ENCODE peak calls at places on chromosomes 6 and 20, in four cellular contexts. X is HepG2, L is H1, U is GM12878. I is an unnamed sample.

GRCh38 chr6:130132286-130132701 is 90.5 kb downstream of the SAMD3 start:
- DNase-seq in U (no peak), X (no peak), L (no peak), I (no peak)

GRCh38 chr6:67663105-67663895 is 971.8 kb upstream of the ADGRB3 start:
- DNase-seq in X (no peak), U (no peak), L (no peak), I (no peak)

GRCh38 chr20:24785141-24785924 is 163.7 kb upstream of the CST7 start:
- DNase-seq in U (no peak), X (no peak), L (no peak), I (no peak)

GRCh38 chr6:141682391-141682790 is 450.3 kb upstream of the GJE1 start:
- DNase-seq in U (no peak), X (no peak), L (no peak), I (no peak)

GRCh38 chr6:80454197-80454596 is 347.7 kb downstream of the BCKDHB start:
- DNase-seq in L (no peak), X (no peak), U (peak; percentile 27), I (no peak)

GRCh38 chr6:82006027-82006738 is 241.4 kb downstream of the IBTK start:
- DNase-seq in X (peak; percentile 57), U (no peak), L (peak; percentile 46), I (no peak)

GRCh38 chr6:52603000-52603795 is 26.3 kb upstream of the TRAM2 start:
- DNase-seq in U (no peak), X (no peak), L (no peak), I (no peak)

GRCh38 chr20:11451793-11452291 is 465.9 kb upstream of the BTBD3 start:
- DNase-seq in X (no peak), U (no peak), L (no peak), I (no peak)

GRCh38 chr20:2261105-2261504 is 34.7 kb upstream of the TGM3 start:
- DNase-seq in L (no peak), U (no peak), X (peak; percentile 73), I (no peak)

GRCh38 chr20:58096880-58097813 is 131.3 kb downstream of the ANKRD60 start:
- DNase-seq in U (no peak), L (peak; percentile 26), X (no peak), I (no peak)

GRCh38 chr20:53126185-53126584 is 154.0 kb downstream of the TSHZ2 start:
- DNase-seq in L (no peak), U (no peak), X (no peak), I (no peak)

GRCh38 chr6:11496152-11497060 is 41.1 kb upstream of the TMEM170B start:
- DNase-seq in U (peak; percentile 84), X (peak; percentile 91), L (peak; percentile 62), I (peak; percentile 63)

GRCh38 chr6:27752038-27752885 is 159.9 kb downstream of the OR2B2 start:
- DNase-seq in U (peak; percentile 68), L (peak; percentile 73), X (peak; percentile 89), I (no peak)

GRCh38 chr20:63392465-63393365 is 31.6 kb upstream of the CHRNA4 start:
- DNase-seq in L (no peak), X (no peak), U (no peak), I (no peak)

GRCh38 chr6:168252267-168252666 is 67.3 kb downstream of the DACT2 start:
- DNase-seq in X (no peak), U (no peak), L (no peak), I (no peak)

GRCh38 chr6:84392292-84392691 is 164.8 kb upstream of the CEP162 start:
- DNase-seq in L (no peak), U (no peak), X (no peak), I (no peak)

GRCh38 chr20:15699431-15700146 is 873.7 kb downstream of the KIF16B start:
- DNase-seq in U (no peak), L (peak; percentile 59), X (no peak), I (no peak)

GRCh38 chr20:15705975-15706374 is 867.3 kb downstream of the KIF16B start:
- DNase-seq in U (no peak), L (no peak), X (no peak), I (no peak)

GRCh38 chr20:15703171-15703911 is 869.9 kb downstream of the KIF16B start:
- DNase-seq in X (peak; percentile 14), L (no peak), U (no peak), I (no peak)

GRCh38 chr20:15702161-15702560 is 871.1 kb downstream of the KIF16B start:
- DNase-seq in U (no peak), L (no peak), X (no peak), I (no peak)

DNA sequence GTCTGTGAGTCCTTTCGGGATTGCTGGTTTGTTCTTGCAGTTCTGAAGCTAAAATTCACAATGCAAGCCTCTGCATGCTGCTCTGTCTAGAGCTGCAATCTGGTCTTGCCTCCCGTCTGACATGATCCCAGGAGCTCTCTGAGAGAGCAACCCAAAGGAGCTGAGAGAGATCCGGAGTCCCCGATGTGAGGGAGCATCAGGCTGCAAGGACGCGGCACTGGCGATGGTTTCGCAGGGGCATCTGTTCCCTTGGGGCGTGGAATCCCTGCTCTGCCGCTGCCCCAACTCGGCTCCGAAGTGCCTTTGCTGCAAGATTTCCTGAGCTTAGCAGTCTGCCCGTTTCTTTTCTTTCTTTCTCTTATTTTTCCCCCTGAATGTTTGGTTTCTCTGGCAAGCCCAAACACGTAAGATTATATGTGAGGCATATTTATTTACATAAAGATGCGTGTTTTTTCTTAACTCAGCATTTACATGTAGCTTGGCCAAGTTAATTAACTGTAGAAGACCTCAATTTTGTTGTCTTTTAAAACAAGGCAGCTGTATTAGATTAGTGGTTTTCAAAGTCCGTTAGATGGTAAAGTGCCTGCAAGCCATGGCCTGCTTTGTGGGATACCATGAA is 873.0 kb downstream of the KIF16B start:
- DNase-seq in L (no peak), U (no peak), X (no peak), I (no peak)
- H3K9ac ChIP-seq in L (no peak overlapping the region), U (no peak overlapping the region), X (no peak overlapping the region), I (no peak overlapping the region)

DNA sequence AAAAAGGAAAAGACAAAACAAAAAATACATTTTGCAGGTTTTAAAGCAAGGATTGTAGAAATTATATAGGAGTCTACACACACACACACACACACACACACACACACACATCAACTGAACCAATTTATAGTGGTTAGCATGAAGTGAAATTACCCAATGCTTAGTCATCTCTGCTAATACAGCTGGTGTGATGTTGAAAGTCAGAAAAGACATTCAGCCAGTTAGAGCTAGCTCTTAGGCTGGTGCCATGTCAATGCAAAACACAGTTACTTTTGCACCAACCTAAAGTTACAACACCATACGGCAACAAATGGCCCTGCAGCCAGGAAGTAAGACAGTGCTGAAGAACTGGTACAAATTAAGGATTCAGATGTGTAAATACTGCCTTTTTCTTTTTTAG is 15.2 kb downstream of the FAM210B start:
- DNase-seq in U (no peak), L (no peak), X (peak; percentile 70), I (no peak)
- TF ChIP-seq ZNF274 in U (no peak), L (no peak), X (no peak), I (no peak)

DNA sequence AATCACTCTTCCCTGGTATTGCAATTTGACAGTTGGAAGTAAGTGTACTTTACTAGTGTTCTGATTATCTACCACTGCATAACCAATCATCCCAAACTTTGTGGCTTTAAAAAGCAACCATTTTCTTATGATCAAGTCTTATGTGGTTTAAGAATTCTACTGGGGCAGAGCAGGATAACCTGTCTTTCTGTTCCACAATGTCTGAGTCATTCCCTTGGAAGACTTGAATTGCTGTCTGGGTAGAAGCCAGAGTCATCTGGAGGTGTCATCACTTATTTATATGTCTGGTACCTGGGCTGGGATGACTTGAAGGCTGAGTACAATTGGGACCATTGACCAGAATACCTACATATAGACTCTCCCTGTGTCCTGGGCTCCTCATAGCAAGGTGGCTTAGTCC is 644.3 kb downstream of the HDGFL1 start:
- DNase-seq in X (no peak), U (no peak), L (no peak), I (no peak)
- TF ChIP-seq SUZ12 in X (no peak), U (no peak), L (no peak), I (no peak)

DNA sequence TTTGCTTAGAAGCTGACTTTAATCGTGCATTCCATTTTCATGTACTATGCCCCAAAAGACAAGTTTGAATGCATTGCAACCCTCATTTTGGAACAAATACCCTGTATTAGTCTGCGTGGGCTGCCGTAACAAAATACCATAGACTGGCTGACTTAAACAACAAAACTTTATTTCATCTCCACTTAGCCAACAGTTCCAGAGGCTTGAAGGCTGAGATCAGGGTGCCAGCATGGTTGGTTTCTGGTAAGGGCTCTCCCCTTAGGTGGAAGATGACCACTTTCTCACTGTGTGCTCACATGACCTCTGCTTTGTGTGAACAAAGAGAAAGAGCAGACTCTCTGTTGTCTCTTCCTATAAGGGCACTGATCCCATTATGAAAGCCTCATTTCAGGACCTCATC is 431.7 kb upstream of the MAP3K7 start:
- DNase-seq in X (no peak), L (no peak), U (no peak), I (no peak)
- H3K9ac ChIP-seq in X (no peak overlapping the region), L (no peak overlapping the region), U (no peak overlapping the region), I (no peak overlapping the region)

I was measured in NT2/D1.